ENCODE peak calls at places on chromosomes 3 and 15, in nine cellular contexts. L, M, B, S, Q, G, J, W and A are unnamed samples.

GRCh38 chr3:42020681-42021307 is 58.9 kb upstream of the ULK4 start:
- DNase-seq in L (peak), M (no peak), B (no peak), S (no peak), Q (no peak), G (no peak), J (peak), W (peak), A (peak)

GRCh38 chr15:98901438-98901837 is 106.2 kb downstream of the PGPEP1L start:
- DNase-seq in L (no peak), M (no peak), B (no peak), S (no peak), Q (no peak), G (no peak), J (no peak), W (no peak), A (no peak)

GRCh38 chr15:75233504-75234190 is 24.5 kb upstream of the GOLGA6C start:
- DNase-seq in L (no peak), M (peak), B (no peak), S (peak), Q (peak), G (no peak), J (no peak), W (no peak), A (no peak)

GRCh38 chr3:114827495-114827894 is 319.6 kb downstream of the ZBTB20 start:
- DNase-seq in L (peak), M (no peak), B (peak), S (no peak), Q (no peak), G (peak), J (no peak), W (peak), A (peak)

GRCh38 chr15:31974154-31974794 is 56.0 kb upstream of the CHRNA7 start:
- DNase-seq in L (no peak), M (no peak), B (no peak), S (no peak), Q (no peak), G (no peak), J (no peak), W (no peak), A (no peak)

GRCh38 chr3:182795383-182795782 is 2.1 kb downstream of the ATP11B start:
- DNase-seq in L (peak), M (no peak), B (no peak), S (no peak), Q (no peak), G (no peak), J (no peak), W (peak), A (no peak)

GRCh38 chr3:135513106-135514063 is 452.1 kb upstream of the PPP2R3A start:
- DNase-seq in L (peak), M (no peak), B (no peak), S (no peak), Q (no peak), G (no peak), J (no peak), W (peak), A (peak)

GRCh38 chr3:25603703-25604102 is 61.0 kb downstream of the TOP2B start:
- DNase-seq in L (peak), M (no peak), B (no peak), S (no peak), Q (no peak), G (no peak), J (no peak), W (peak), A (no peak)

GRCh38 chr3:77059354-77059753 is 19.5 kb downstream of the ROBO2 start:
- DNase-seq in L (no peak), M (no peak), B (no peak), S (no peak), Q (no peak), G (no peak), J (no peak), W (no peak), A (no peak)

GRCh38 chr15:31347067-31347975 is 20.7 kb downstream of the KLF13 start:
- DNase-seq in L (no peak), M (peak), B (no peak), S (peak), Q (peak), G (no peak), J (no peak), W (no peak), A (no peak)

GRCh38 chr15:49831206-49831965 is 210.5 kb downstream of the DTWD1 start:
- DNase-seq in L (peak), M (no peak), B (no peak), S (no peak), Q (no peak), G (no peak), J (peak), W (peak), A (peak)

GRCh38 chr3:12423131-12423530 is 61.1 kb upstream of the TSEN2 start:
- DNase-seq in L (no peak), M (no peak), B (no peak), S (no peak), Q (no peak), G (no peak), J (no peak), W (no peak), A (no peak)

GRCh38 chr15:63339006-63339766 is 42.5 kb downstream of the CA12 start:
- DNase-seq in L (no peak), M (no peak), B (no peak), S (no peak), Q (no peak), G (no peak), J (no peak), W (no peak), A (no peak)

GRCh38 chr3:106963446-106963845 is 413.8 kb upstream of the CCDC54 start:
- DNase-seq in L (peak), M (no peak), B (no peak), S (no peak), Q (no peak), G (no peak), J (no peak), W (no peak), A (peak)

GRCh38 chr3:175091426-175092114 is 232.4 kb downstream of the NAALADL2 start:
- DNase-seq in L (no peak), M (no peak), B (no peak), S (no peak), Q (no peak), G (no peak), J (no peak), W (no peak), A (no peak)

GRCh38 chr15:60648928-60649679 is 170.2 kb upstream of the ICE2 start:
- DNase-seq in L (no peak), M (no peak), B (no peak), S (no peak), Q (no peak), G (no peak), J (no peak), W (no peak), A (no peak)

GRCh38 chr3:39644176-39644575 is 165.2 kb upstream of the MYRIP start:
- DNase-seq in L (peak), M (no peak), B (no peak), S (no peak), Q (no peak), G (no peak), J (peak), W (peak), A (peak)

GRCh38 chr3:60756231-60756630 is 495.0 kb downstream of the FHIT start:
- DNase-seq in L (peak), M (no peak), B (no peak), S (no peak), Q (no peak), G (no peak), J (no peak), W (peak), A (peak)